ENCODE peak calls at places on chromosome 20, in seven cellular contexts. F is ELF-1, I is GM23248, T is B cell, P is D341Med, Y is GDM1, Z is H9. W is an unnamed sample.

GRCh38 chr20:63092660-63093215 is 86.0 kb upstream of the BHLHE23 start:
- DNase-seq in Y (no peak), T (no peak), I (no peak), F (no peak), Z (peak; percentile 21), P (peak; percentile 42), W (no peak)

GRCh38 chr20:50568549-50568942 is 58.4 kb downstream of the PTPN1 start:
- DNase-seq in F (no peak), T (no peak), I (no peak), Y (no peak), Z (peak; percentile 15), P (no peak), W (no peak)

GRCh38 chr20:57109151-57109953 is 157.1 kb downstream of the BMP7 start:
- DNase-seq in I (no peak), P (no peak), Z (no peak), F (no peak), T (no peak), Y (no peak), W (no peak)

GRCh38 chr20:2593756-2594155 is 57.4 kb downstream of the TMC2 start:
- DNase-seq in Z (no peak), P (no peak), Y (no peak), I (no peak), F (no peak), T (no peak), W (no peak)

GRCh38 chr20:49281059-49281912 is 3.4 kb upstream of the ZNFX1 start:
- DNase-seq in F (peak; percentile 84), Y (no peak), I (peak; percentile 31), T (peak; percentile 54), Z (peak; percentile 71), P (no peak), W (no peak)

GRCh38 chr20:42179768-42180167 is 561.6 kb upstream of the CHD6 start:
- DNase-seq in Z (peak; percentile 36), F (no peak), T (no peak), I (peak; percentile 5), Y (no peak), P (no peak), W (no peak)

GRCh38 chr20:17036546-17036945 is 190.3 kb upstream of the PCSK2 start:
- DNase-seq in Z (no peak), Y (no peak), F (no peak), I (no peak), T (no peak), P (no peak), W (no peak)

GRCh38 chr20:11098888-11099287 is 425.1 kb upstream of the JAG1 start:
- DNase-seq in P (no peak), F (no peak), Y (no peak), Z (no peak), T (no peak), I (no peak), W (no peak)

GRCh38 chr20:54680872-54681297 is 205.5 kb downstream of the DOK5 start:
- DNase-seq in F (peak; percentile 86), Y (no peak), I (peak; percentile 74), T (peak; percentile 13), P (peak; percentile 42), Z (peak; percentile 37), W (no peak)

GRCh38 chr20:51043811-51044210 is 20.9 kb upstream of the KCNG1 start:
- DNase-seq in I (peak; percentile 79), Y (no peak), P (no peak), F (no peak), Z (no peak), T (no peak), W (no peak)

GRCh38 chr20:22098451-22098850 is 393.0 kb downstream of the PAX1 start:
- DNase-seq in Y (no peak), F (no peak), I (no peak), Z (no peak), T (no peak), P (no peak), W (no peak)

GRCh38 chr20:46694484-46694883 is 5.2 kb upstream of the TP53RK start:
- DNase-seq in F (no peak), T (no peak), P (no peak), Y (no peak), I (peak; percentile 53), Z (no peak), W (no peak)

GRCh38 chr20:42530855-42531674 is 658.6 kb downstream of the PTPRT start:
- DNase-seq in P (peak; percentile 60), I (peak; percentile 31), F (peak; percentile 3), Y (no peak), T (no peak), Z (peak; percentile 34), W (no peak)

GRCh38 chr20:6044102-6044501 is 9.8 kb downstream of the LRRN4 start:
- DNase-seq in Z (peak; percentile 57), Y (no peak), I (no peak), P (no peak), T (no peak), F (peak; percentile 48), W (no peak)

GRCh38 chr20:32563311-32564272 is 21.5 kb downstream of the NOL4L start:
- DNase-seq in Y (no peak), T (no peak), P (no peak), I (no peak), Z (no peak), F (peak; percentile 72), W (no peak)

GRCh38 chr20:23507346-23507745 is 16.4 kb downstream of the CST8 start:
- DNase-seq in F (peak; percentile 35), Z (peak; percentile 60), P (no peak), T (no peak), Y (no peak), I (no peak), W (no peak)

GRCh38 chr20:24693466-24694156 is 224.2 kb downstream of the SYNDIG1 start:
- DNase-seq in P (no peak), Z (peak; percentile 10), Y (no peak), T (no peak), I (no peak), F (no peak), W (no peak)

GRCh38 chr20:33024609-33025317 is 6.7 kb upstream of the BPIFB6 start:
- DNase-seq in T (no peak), P (no peak), Y (no peak), I (no peak), F (no peak), Z (no peak), W (no peak)

GRCh38 chr20:45452238-45452637 is 17.3 kb upstream of the WFDC2 start:
- DNase-seq in T (peak; percentile 42), F (no peak), Y (no peak), Z (no peak), I (no peak), P (no peak), W (no peak)

W was measured in CD4-positive, alpha-beta memory T cell.